ENCODE peak calls at places on chromosomes 16 and 17, in nine cellular contexts. One of them, this sample, is unnamed.

GRCh38 chr17:43840814-43841213 is 6.2 kb upstream of the CD300LG start:
- DNase-seq in lower lobe of right lung: no peak
- DNase-seq in NCI-H187 treated with DMSO at 0.1 percent for 48 hours: no peak
- DNase-seq in NCI-H460: peak; percentile 27
- DNase-seq in A549: peak; percentile 67
- DNase-seq in nucleus accumbens: no peak
- DNase-seq in CD8-positive, alpha-beta T cell: no peak
- DNase-seq in AG10803: no peak
- DNase-seq in AG04450: no peak
- DNase-seq in this sample: no peak

GRCh38 chr16:67993207-67994036 is 5.9 kb downstream of the DPEP2 start:
- DNase-seq in nucleus accumbens: peak; percentile 35
- DNase-seq in lower lobe of right lung: peak; percentile 92
- DNase-seq in A549: peak; percentile 76
- DNase-seq in CD8-positive, alpha-beta T cell: peak; percentile 79
- DNase-seq in NCI-H187 treated with DMSO at 0.1 percent for 48 hours: no peak
- DNase-seq in AG10803: peak; percentile 67
- DNase-seq in NCI-H460: peak; percentile 69
- DNase-seq in AG04450: peak; percentile 13
- DNase-seq in this sample: no peak

GRCh38 chr16:15811778-15812750 is 44.8 kb downstream of the MYH11 start:
- DNase-seq in AG10803: peak; percentile 97
- DNase-seq in AG04450: peak; percentile 77
- DNase-seq in NCI-H187 treated with DMSO at 0.1 percent for 48 hours: no peak
- DNase-seq in NCI-H460: peak; percentile 65
- DNase-seq in lower lobe of right lung: no peak
- DNase-seq in A549: peak; percentile 69
- DNase-seq in nucleus accumbens: no peak
- DNase-seq in CD8-positive, alpha-beta T cell: no peak
- DNase-seq in this sample: no peak

GRCh38 chr17:72444517-72445054 is 323.8 kb downstream of the SOX9 start:
- DNase-seq in NCI-H187 treated with DMSO at 0.1 percent for 48 hours: no peak
- DNase-seq in lower lobe of right lung: no peak
- DNase-seq in nucleus accumbens: no peak
- DNase-seq in CD8-positive, alpha-beta T cell: no peak
- DNase-seq in A549: no peak
- DNase-seq in AG04450: no peak
- DNase-seq in AG10803: no peak
- DNase-seq in NCI-H460: no peak
- DNase-seq in this sample: no peak

GRCh38 chr17:68197997-68198930 is 49.6 kb upstream of the AMZ2 start:
- DNase-seq in nucleus accumbens: no peak
- DNase-seq in CD8-positive, alpha-beta T cell: no peak
- DNase-seq in AG10803: no peak
- DNase-seq in A549: no peak
- DNase-seq in AG04450: no peak
- DNase-seq in NCI-H460: no peak
- DNase-seq in NCI-H187 treated with DMSO at 0.1 percent for 48 hours: no peak
- DNase-seq in lower lobe of right lung: no peak
- DNase-seq in this sample: no peak

GRCh38 chr16:23948949-23949392 is 113.2 kb downstream of the PRKCB start:
- DNase-seq in AG04450: no peak
- DNase-seq in NCI-H460: no peak
- DNase-seq in CD8-positive, alpha-beta T cell: peak; percentile 86
- DNase-seq in A549: no peak
- DNase-seq in AG10803: no peak
- DNase-seq in nucleus accumbens: no peak
- DNase-seq in lower lobe of right lung: no peak
- DNase-seq in NCI-H187 treated with DMSO at 0.1 percent for 48 hours: peak; percentile 34
- DNase-seq in this sample: no peak

GRCh38 chr17:1110844-1111598 is 68.8 kb downstream of the ABR start:
- DNase-seq in AG10803: peak; percentile 67
- DNase-seq in A549: peak; percentile 90
- DNase-seq in NCI-H460: no peak
- DNase-seq in lower lobe of right lung: peak; percentile 87
- DNase-seq in nucleus accumbens: no peak
- DNase-seq in CD8-positive, alpha-beta T cell: no peak
- DNase-seq in AG04450: peak; percentile 38
- DNase-seq in NCI-H187 treated with DMSO at 0.1 percent for 48 hours: no peak
- DNase-seq in this sample: peak; percentile 90

GRCh38 chr16:46808997-46809396 is 22.0 kb downstream of the C16orf87 start:
- DNase-seq in CD8-positive, alpha-beta T cell: no peak
- DNase-seq in nucleus accumbens: no peak
- DNase-seq in lower lobe of right lung: no peak
- DNase-seq in NCI-H460: no peak
- DNase-seq in AG10803: no peak
- DNase-seq in A549: no peak
- DNase-seq in AG04450: no peak
- DNase-seq in NCI-H187 treated with DMSO at 0.1 percent for 48 hours: no peak
- DNase-seq in this sample: no peak

GRCh38 chr17:43146649-43147048 is 21.5 kb upstream of the BRCA1 start:
- DNase-seq in CD8-positive, alpha-beta T cell: no peak
- DNase-seq in lower lobe of right lung: no peak
- DNase-seq in A549: no peak
- DNase-seq in AG10803: no peak
- DNase-seq in nucleus accumbens: no peak
- DNase-seq in AG04450: no peak
- DNase-seq in NCI-H187 treated with DMSO at 0.1 percent for 48 hours: no peak
- DNase-seq in NCI-H460: no peak
- DNase-seq in this sample: no peak

GRCh38 chr16:27286446-27286845 is 17.9 kb upstream of the NSMCE1 start:
- DNase-seq in CD8-positive, alpha-beta T cell: no peak
- DNase-seq in lower lobe of right lung: no peak
- DNase-seq in NCI-H187 treated with DMSO at 0.1 percent for 48 hours: no peak
- DNase-seq in nucleus accumbens: no peak
- DNase-seq in NCI-H460: peak; percentile 11
- DNase-seq in A549: peak; percentile 73
- DNase-seq in AG04450: peak; percentile 85
- DNase-seq in AG10803: peak; percentile 94
- DNase-seq in this sample: peak; percentile 77

GRCh38 chr17:27846042-27846655 is 45.8 kb upstream of the NOS2 start:
- DNase-seq in nucleus accumbens: no peak
- DNase-seq in NCI-H187 treated with DMSO at 0.1 percent for 48 hours: no peak
- DNase-seq in CD8-positive, alpha-beta T cell: peak; percentile 60
- DNase-seq in NCI-H460: no peak
- DNase-seq in lower lobe of right lung: no peak
- DNase-seq in A549: no peak
- DNase-seq in AG10803: no peak
- DNase-seq in AG04450: no peak
- DNase-seq in this sample: no peak

GRCh38 chr17:72332367-72332766 is 211.5 kb downstream of the SOX9 start:
- DNase-seq in nucleus accumbens: no peak
- DNase-seq in AG10803: no peak
- DNase-seq in A549: no peak
- DNase-seq in CD8-positive, alpha-beta T cell: no peak
- DNase-seq in NCI-H460: no peak
- DNase-seq in lower lobe of right lung: no peak
- DNase-seq in AG04450: no peak
- DNase-seq in NCI-H187 treated with DMSO at 0.1 percent for 48 hours: no peak
- DNase-seq in this sample: no peak

GRCh38 chr17:82154881-82155331 is 56.9 kb upstream of the FASN start:
- DNase-seq in NCI-H187 treated with DMSO at 0.1 percent for 48 hours: no peak
- DNase-seq in AG04450: no peak
- DNase-seq in A549: no peak
- DNase-seq in nucleus accumbens: no peak
- DNase-seq in CD8-positive, alpha-beta T cell: no peak
- DNase-seq in lower lobe of right lung: no peak
- DNase-seq in AG10803: no peak
- DNase-seq in NCI-H460: no peak
- DNase-seq in this sample: no peak

GRCh38 chr17:39208136-39208535 is 8.1 kb downstream of the RPL19 start:
- DNase-seq in AG10803: no peak
- DNase-seq in nucleus accumbens: no peak
- DNase-seq in NCI-H187 treated with DMSO at 0.1 percent for 48 hours: no peak
- DNase-seq in AG04450: no peak
- DNase-seq in NCI-H460: no peak
- DNase-seq in A549: no peak
- DNase-seq in lower lobe of right lung: peak; percentile 73
- DNase-seq in CD8-positive, alpha-beta T cell: no peak
- DNase-seq in this sample: no peak

GRCh38 chr17:77634710-77635109 is 323.8 kb upstream of the TNRC6C start:
- DNase-seq in NCI-H187 treated with DMSO at 0.1 percent for 48 hours: no peak
- DNase-seq in lower lobe of right lung: no peak
- DNase-seq in AG04450: no peak
- DNase-seq in NCI-H460: no peak
- DNase-seq in nucleus accumbens: no peak
- DNase-seq in CD8-positive, alpha-beta T cell: no peak
- DNase-seq in A549: no peak
- DNase-seq in AG10803: no peak
- DNase-seq in this sample: peak; percentile 32

GRCh38 chr16:17018715-17019014 is 452.1 kb downstream of the XYLT1 start:
- DNase-seq in CD8-positive, alpha-beta T cell: no peak
- DNase-seq in AG10803: no peak
- DNase-seq in NCI-H460: no peak
- DNase-seq in A549: no peak
- DNase-seq in AG04450: no peak
- DNase-seq in lower lobe of right lung: no peak
- DNase-seq in nucleus accumbens: no peak
- DNase-seq in NCI-H187 treated with DMSO at 0.1 percent for 48 hours: no peak
- DNase-seq in this sample: no peak

This sample was measured in RWPE2.